ENCODE peak calls at places on chromosomes 3 and 15, in eight cellular contexts. D is tibial nerve, E is esophagus squamous epithelium, B is heart left ventricle, C is NB4, O is gastrocnemius medialis, Y is adrenal gland, F is body of pancreas. U is an unnamed sample.

GRCh38 chr3:44661189-44661588 is 12.7 kb downstream of the ZNF35 start:
- DNase-seq in D (no peak), E (no peak), B (no peak), C (no peak), O (no peak), Y (no peak), F (no peak), U (no peak)

GRCh38 chr3:76034652-76035051 is 249.3 kb upstream of the ZNF717 start:
- DNase-seq in D (no peak), E (no peak), B (no peak), C (no peak), O (no peak), Y (no peak), F (no peak), U (no peak)

GRCh38 chr15:96160800-96161199 is 169.7 kb upstream of the NR2F2 start:
- DNase-seq in D (no peak), E (no peak), B (no peak), C (no peak), O (no peak), Y (no peak), F (peak; percentile 51), U (no peak)

GRCh38 chr15:90266061-90266431 is 574 bp downstream of the NGRN start:
- DNase-seq in D (peak; percentile 31), E (no peak), B (peak; percentile 34), C (peak; percentile 57), O (peak; percentile 35), Y (peak; percentile 31), F (peak; percentile 10), U (no peak)

GRCh38 chr3:156668073-156668763 is 6.2 kb upstream of the TIPARP start:
- DNase-seq in D (no peak), E (no peak), B (no peak), C (peak; percentile 28), O (no peak), Y (no peak), F (peak; percentile 15), U (no peak)

GRCh38 chr3:72337480-72337855 is 510.8 kb downstream of the SHQ1 start:
- DNase-seq in D (no peak), E (no peak), B (no peak), C (no peak), O (no peak), Y (no peak), F (no peak), U (no peak)

GRCh38 chr3:138881233-138881632 is 46.5 kb upstream of the PIK3CB start:
- DNase-seq in D (no peak), E (no peak), B (no peak), C (no peak), O (no peak), Y (no peak), F (no peak), U (no peak)

GRCh38 chr3:34212671-34213070 is 414.2 kb downstream of the PDCD6IP start:
- DNase-seq in D (peak; percentile 40), E (no peak), B (no peak), C (peak; percentile 18), O (no peak), Y (no peak), F (peak; percentile 42), U (no peak)

GRCh38 chr15:73745073-73745472 is 8.1 kb downstream of the INSYN1 start:
- DNase-seq in D (no peak), E (no peak), B (no peak), C (no peak), O (no peak), Y (no peak), F (no peak), U (no peak)

GRCh38 chr3:23874359-23875120 is 42.2 kb downstream of the NKIRAS1 start:
- DNase-seq in D (no peak), E (no peak), B (no peak), C (no peak), O (no peak), Y (no peak), F (no peak), U (no peak)

GRCh38 chr3:52779411-52780297 is 2.3 kb downstream of the ITIH1 start:
- DNase-seq in D (no peak), E (no peak), B (no peak), C (peak; percentile 75), O (no peak), Y (peak; percentile 12), F (no peak), U (no peak)

GRCh38 chr15:68348064-68348463 is 70.5 kb downstream of the FEM1B start:
- DNase-seq in D (no peak), E (no peak), B (no peak), C (no peak), O (no peak), Y (no peak), F (no peak), U (no peak)

DNA sequence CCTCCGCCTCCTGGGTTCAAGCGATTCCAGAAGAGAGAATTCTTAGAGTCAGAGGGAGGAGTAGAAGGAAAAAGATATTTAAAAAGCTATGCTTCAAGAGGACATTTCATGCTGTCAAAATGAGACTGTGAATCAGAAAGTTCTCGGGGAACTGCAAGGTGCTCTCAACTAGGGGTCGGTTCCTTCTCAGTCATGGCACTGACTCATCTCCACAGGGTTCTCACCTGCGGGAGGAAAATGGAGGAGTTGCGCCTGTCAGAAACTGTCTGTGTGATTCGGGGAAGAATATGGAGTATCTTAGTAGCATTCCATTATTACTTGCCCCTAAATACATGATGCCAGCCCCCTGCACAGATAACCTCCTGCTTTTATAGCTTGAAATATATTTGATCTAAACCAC is 47.4 kb downstream of the APH1B start:
- DNase-seq in D (no peak), E (no peak), B (no peak), C (no peak), O (no peak), Y (no peak), F (no peak), U (no peak)
- TF ChIP-seq POLR2A in D (no peak), E (no peak), B (no peak), C (no peak), O (no peak), Y (no peak), F (no peak), U (no peak)

GRCh38 chr3:129399145-129399894 is 29.1 kb downstream of the EFCAB12 start:
- DNase-seq in D (peak; percentile 83), E (peak; percentile 22), B (peak; percentile 89), C (peak; percentile 94), O (peak; percentile 80), Y (peak; percentile 79), F (peak; percentile 90), U (peak; percentile 75)

GRCh38 chr3:129402210-129402609 is 26.2 kb downstream of the EFCAB12 start:
- DNase-seq in D (no peak), E (no peak), B (no peak), C (no peak), O (no peak), Y (no peak), F (no peak), U (no peak)

GRCh38 chr3:129398803-129399144 is 29.7 kb downstream of the EFCAB12 start:
- DNase-seq in D (no peak), E (no peak), B (no peak), C (peak; percentile 36), O (no peak), Y (peak; percentile 39), F (peak; percentile 9), U (no peak)

GRCh38 chr3:129402616-129403015 is 25.8 kb downstream of the EFCAB12 start:
- DNase-seq in D (no peak), E (no peak), B (no peak), C (no peak), O (no peak), Y (no peak), F (no peak), U (no peak)

DNA sequence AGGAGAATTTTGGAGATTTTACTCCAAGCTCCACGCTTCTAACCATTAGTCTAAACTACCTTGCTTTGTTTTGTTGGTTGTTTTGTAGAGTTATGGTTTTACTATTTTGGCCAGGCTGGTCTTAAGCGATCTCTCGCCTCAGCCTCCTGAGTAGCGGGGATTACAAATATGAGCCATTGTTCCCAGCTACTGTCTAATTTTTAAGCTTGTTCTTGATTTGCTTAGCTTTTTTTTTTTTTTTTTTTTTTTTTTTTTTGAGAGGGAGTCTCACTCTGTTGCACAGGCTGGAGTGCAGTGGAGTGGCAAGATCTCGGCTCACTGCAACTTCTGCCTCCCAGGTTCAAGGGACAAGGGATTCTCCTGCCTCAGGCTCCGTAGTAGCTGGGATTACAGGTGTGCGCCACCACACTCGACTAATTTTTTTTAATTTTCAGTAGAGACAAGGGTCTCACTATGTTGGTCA is 28.5 kb downstream of the EFCAB12 start:
- DNase-seq in D (peak; percentile 13), E (no peak), B (no peak), C (peak; percentile 62), O (peak; percentile 32), Y (no peak), F (no peak), U (no peak)
- TF ChIP-seq POLR2A in D (peak; percentile 43), E (no peak), B (no peak), C (peak; percentile 66), O (peak; percentile 66), Y (no peak), F (peak; percentile 79), U (peak; percentile 49)

DNA sequence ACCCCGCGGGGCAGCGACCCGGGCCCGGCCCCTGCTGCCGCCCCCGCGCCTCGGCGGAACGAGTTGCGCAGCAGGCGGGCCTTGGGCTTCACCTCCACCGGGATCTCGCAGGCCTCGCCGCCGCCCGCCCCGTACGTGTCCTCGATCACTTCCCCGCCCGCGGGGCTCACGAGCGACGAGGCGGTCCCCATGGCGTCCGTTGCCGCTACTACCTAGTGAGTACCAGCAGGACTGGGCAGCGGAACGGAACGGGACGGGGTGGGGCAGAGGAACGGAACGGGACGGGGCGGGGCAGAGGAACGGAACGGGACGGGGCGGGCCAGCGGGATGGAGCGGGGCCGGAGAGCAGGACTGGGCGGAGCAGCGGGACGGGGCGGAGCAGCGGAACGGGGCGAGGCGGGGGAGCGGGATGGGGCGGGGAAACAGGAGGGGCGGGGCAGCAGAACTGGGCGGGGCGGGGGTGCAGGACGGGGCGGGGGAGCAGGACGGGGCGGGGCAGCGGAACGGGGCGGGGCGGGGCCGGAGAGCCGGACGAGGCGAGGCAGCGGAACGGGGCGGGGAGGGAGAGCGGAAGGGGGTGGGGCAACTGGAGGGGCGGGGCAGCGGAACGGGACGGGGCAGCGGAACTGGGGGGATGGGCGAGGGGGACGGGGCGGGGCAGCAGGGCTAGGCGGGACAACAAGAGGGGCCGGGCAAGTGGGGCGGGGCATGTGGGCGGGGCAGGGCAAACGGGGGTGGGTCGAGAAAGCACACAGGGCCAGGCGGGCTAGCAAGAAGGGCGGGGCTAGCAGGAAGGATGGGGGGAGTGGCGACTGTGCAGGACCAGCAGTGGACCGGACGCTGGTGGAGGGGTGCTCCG is at the start of gene NPHP3:
- DNase-seq in D (peak; percentile 95), E (peak; percentile 97), B (peak; percentile 99), C (peak; percentile 94), O (peak; percentile 96), Y (peak; percentile 99), F (peak; percentile 97), U (peak; percentile 88)
- TF ChIP-seq POLR2A in D (peak; percentile 78), E (no peak), B (peak; percentile 34), C (peak; percentile 75), O (peak; percentile 87), Y (peak; percentile 57), F (peak; percentile 79), U (peak; percentile 93)

DNA sequence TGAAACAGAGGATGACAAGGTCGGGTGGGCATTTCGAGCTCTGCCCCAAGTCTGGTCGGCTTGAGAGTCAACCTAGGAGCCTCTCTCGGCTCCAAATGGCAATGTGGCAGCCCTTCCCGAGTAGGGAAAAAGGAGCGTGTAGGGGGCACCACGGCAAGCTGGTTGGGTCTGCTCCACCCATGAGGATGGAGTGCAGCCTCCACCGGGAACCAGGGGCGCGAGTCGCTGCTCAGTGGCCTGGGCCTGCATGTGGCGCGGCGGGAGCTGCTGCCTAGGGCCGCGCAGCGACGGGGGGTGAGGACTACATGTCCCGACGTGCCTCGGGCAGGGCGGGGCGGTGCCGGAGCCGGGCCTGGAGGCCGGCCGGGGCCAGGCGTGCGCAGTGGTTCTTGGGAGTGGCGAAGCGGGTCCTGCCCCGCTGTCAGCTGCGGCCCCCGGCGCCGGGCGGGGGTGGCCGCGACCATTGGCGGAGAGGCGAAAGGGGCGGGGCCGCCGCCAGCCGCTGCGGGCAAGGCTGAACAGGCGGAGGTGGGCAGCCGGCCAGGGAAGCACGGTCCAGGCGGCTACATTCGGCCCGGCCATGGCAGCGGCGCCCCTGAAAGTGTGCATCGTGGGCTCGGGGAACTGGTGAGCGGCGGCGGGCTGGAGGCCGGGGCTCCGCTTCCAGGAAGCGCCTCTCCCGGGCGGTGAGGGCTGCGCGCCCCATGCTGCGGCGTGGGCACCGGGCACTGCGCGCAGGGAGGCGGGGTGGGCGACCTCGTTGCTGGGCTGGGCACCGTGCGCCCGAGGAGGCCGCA is at the start of gene GPD1L:
- DNase-seq in D (peak; percentile 85), E (peak; percentile 53), B (peak; percentile 95), C (peak; percentile 95), O (peak; percentile 95), Y (peak; percentile 95), F (peak; percentile 95), U (peak; percentile 95)
- TF ChIP-seq POLR2A in D (no peak), E (no peak), B (peak; percentile 19), C (peak; percentile 68), O (peak; percentile 78), Y (peak; percentile 8), F (peak; percentile 69), U (peak; percentile 64)

U was measured in H54.